ENCODE peak calls at places on chromosomes 6 and 20, in six cellular contexts. One of them, this sample, is unnamed.

GRCh38 chr6:134093007-134093573 is 40.7 kb upstream of the SLC2A12 start:
- DNase-seq in astrocyte of the hippocampus: no peak
- DNase-seq in CD8-positive, alpha-beta T cell: no peak
- DNase-seq in mesothelial cell of epicardium: no peak
- DNase-seq in left ventricle myocardium inferior: no peak
- DNase-seq in RPMI7951: no peak
- DNase-seq in this sample: no peak

GRCh38 chr20:2212457-2213005 is 83.3 kb upstream of the TGM3 start:
- DNase-seq in mesothelial cell of epicardium: no peak
- DNase-seq in RPMI7951: no peak
- DNase-seq in astrocyte of the hippocampus: no peak
- DNase-seq in CD8-positive, alpha-beta T cell: no peak
- DNase-seq in left ventricle myocardium inferior: no peak
- DNase-seq in this sample: no peak

GRCh38 chr20:50744143-50744792 is 12.9 kb downstream of the PARD6B start:
- DNase-seq in mesothelial cell of epicardium: peak; percentile 37
- DNase-seq in astrocyte of the hippocampus: peak; percentile 94
- DNase-seq in RPMI7951: peak; percentile 99
- DNase-seq in left ventricle myocardium inferior: peak; percentile 43
- DNase-seq in CD8-positive, alpha-beta T cell: no peak
- DNase-seq in this sample: peak; percentile 90

GRCh38 chr6:34911822-34912221 is 22.8 kb downstream of the ANKS1A start:
- DNase-seq in RPMI7951: no peak
- DNase-seq in mesothelial cell of epicardium: no peak
- DNase-seq in CD8-positive, alpha-beta T cell: no peak
- DNase-seq in astrocyte of the hippocampus: no peak
- DNase-seq in left ventricle myocardium inferior: no peak
- DNase-seq in this sample: no peak

GRCh38 chr6:30678964-30679726 is 6.3 kb upstream of the DHX16 start:
- DNase-seq in CD8-positive, alpha-beta T cell: peak; percentile 88
- DNase-seq in left ventricle myocardium inferior: peak; percentile 88
- DNase-seq in mesothelial cell of epicardium: peak; percentile 94
- DNase-seq in astrocyte of the hippocampus: peak; percentile 94
- DNase-seq in RPMI7951: peak; percentile 64
- DNase-seq in this sample: peak; percentile 81

GRCh38 chr6:149347067-149347466 is 29.6 kb downstream of the TAB2 start:
- DNase-seq in astrocyte of the hippocampus: peak; percentile 75
- DNase-seq in mesothelial cell of epicardium: no peak
- DNase-seq in CD8-positive, alpha-beta T cell: no peak
- DNase-seq in RPMI7951: peak; percentile 48
- DNase-seq in left ventricle myocardium inferior: no peak
- DNase-seq in this sample: peak; percentile 56

GRCh38 chr20:35560105-35560511 is 18.2 kb downstream of the ERGIC3 start:
- DNase-seq in astrocyte of the hippocampus: no peak
- DNase-seq in CD8-positive, alpha-beta T cell: no peak
- DNase-seq in left ventricle myocardium inferior: no peak
- DNase-seq in mesothelial cell of epicardium: no peak
- DNase-seq in RPMI7951: no peak
- DNase-seq in this sample: no peak

GRCh38 chr6:147285087-147285855 is 81.1 kb downstream of the STXBP5 start:
- DNase-seq in RPMI7951: peak; percentile 53
- DNase-seq in astrocyte of the hippocampus: peak; percentile 58
- DNase-seq in mesothelial cell of epicardium: no peak
- DNase-seq in left ventricle myocardium inferior: no peak
- DNase-seq in CD8-positive, alpha-beta T cell: no peak
- DNase-seq in this sample: peak; percentile 73

GRCh38 chr6:14754636-14755513 is 491.0 kb upstream of the JARID2 start:
- DNase-seq in mesothelial cell of epicardium: no peak
- DNase-seq in astrocyte of the hippocampus: no peak
- DNase-seq in CD8-positive, alpha-beta T cell: no peak
- DNase-seq in RPMI7951: no peak
- DNase-seq in left ventricle myocardium inferior: no peak
- DNase-seq in this sample: no peak

This sample was measured in astrocyte of the spinal cord.